ENCODE peak calls at places on chromosomes 2 and 18, in eight cellular contexts. U is NCI-H446 treated with DMSO at 0.1 percent for 48 hours; N is astrocyte of the spinal cord; T is amniotic epithelial cell; E is CD4-positive, CD25-positive, alpha-beta regulatory T cell; H is GM12865; L is ureter; M is cardiac muscle cell. J is an unnamed sample.

GRCh38 chr18:22109535-22109934 is 59.9 kb upstream of the GATA6 start:
- DNase-seq in N (no peak), U (no peak), E (no peak), M (no peak), H (peak; percentile 50), L (no peak), T (no peak), J (no peak)

GRCh38 chr18:30334781-30335180 is 707.8 kb downstream of the DSC3 start:
- DNase-seq in L (no peak), M (no peak), E (no peak), T (no peak), N (no peak), H (no peak), U (no peak), J (no peak)

GRCh38 chr2:141517852-141518421 is 612.9 kb downstream of the LRP1B start:
- DNase-seq in L (no peak), H (no peak), M (no peak), T (peak; percentile 44), E (no peak), N (no peak), U (no peak), J (no peak)

GRCh38 chr2:19881866-19882265 is 19.9 kb downstream of the TTC32 start:
- DNase-seq in U (no peak), N (no peak), H (no peak), E (no peak), T (no peak), M (no peak), L (no peak), J (no peak)

GRCh38 chr18:58166278-58166844 is 122.3 kb downstream of the NEDD4L start:
- DNase-seq in M (no peak), U (no peak), E (no peak), L (peak; percentile 13), T (no peak), N (no peak), H (no peak), J (no peak)

GRCh38 chr2:242075163-242075562 is 205.6 kb downstream of the RTP5 start:
- DNase-seq in T (peak; percentile 39), H (no peak), E (no peak), U (no peak), N (peak; percentile 54), L (no peak), M (peak; percentile 93), J (no peak)

GRCh38 chr2:3483227-3483985 is 35.9 kb downstream of the ADI1 start:
- DNase-seq in H (no peak), L (peak; percentile 75), U (no peak), E (no peak), T (peak; percentile 37), N (peak; percentile 51), M (peak; percentile 84), J (no peak)

GRCh38 chr18:8426401-8426800 is 182.8 kb upstream of the RAB12 start:
- DNase-seq in M (no peak), T (no peak), N (no peak), U (no peak), L (no peak), E (peak; percentile 0), H (peak; percentile 24), J (no peak)

GRCh38 chr2:101120124-101120996 is 30.8 kb downstream of the TBC1D8 start:
- DNase-seq in E (no peak), T (peak; percentile 44), M (peak; percentile 51), L (peak; percentile 71), U (no peak), N (peak; percentile 61), H (peak; percentile 35), J (no peak)